ENCODE peak calls at places on chromosomes 7 and 10, in four cellular contexts. N is IMR-90, V is H9, D is kidney. O is an unnamed sample.

GRCh38 chr7:157769016-157769869 is 432.4 kb downstream of the DNAJB6 start:
- DNase-seq in N (no peak), V (no peak), D (no peak), O (no peak)

GRCh38 chr10:130169136-130169888 is 33.1 kb downstream of the GLRX3 start:
- DNase-seq in N (peak; percentile 11), V (no peak), D (no peak), O (no peak)

GRCh38 chr7:44064791-44065430 is 456 bp downstream of the PGAM2 start:
- DNase-seq in N (no peak), V (no peak), D (peak; percentile 75), O (no peak)

GRCh38 chr7:29989257-29989995 is at the start of gene SCRN1:
- DNase-seq in N (peak; percentile 13), V (peak; percentile 63), D (peak; percentile 87), O (no peak)

GRCh38 chr7:101172854-101173751 is 7.0 kb downstream of the NAT16 start:
- DNase-seq in N (peak; percentile 71), V (peak; percentile 39), D (peak; percentile 89), O (no peak)

GRCh38 chr7:131087756-131088658 is 239.7 kb upstream of the MKLN1 start:
- DNase-seq in N (no peak), V (no peak), D (no peak), O (no peak)

GRCh38 chr10:78584666-78585065 is 484.1 kb upstream of the ZMIZ1 start:
- DNase-seq in N (no peak), V (no peak), D (no peak), O (no peak)

GRCh38 chr10:95352684-95353083 is 61.9 kb upstream of the PDLIM1 start:
- DNase-seq in N (no peak), V (no peak), D (no peak), O (no peak)

GRCh38 chr10:50625663-50626062 is 1.9 kb upstream of the SGMS1 start:
- DNase-seq in N (no peak), V (no peak), D (no peak), O (peak; percentile 25)

GRCh38 chr7:50397971-50398324 is 52.2 kb downstream of the FIGNL1 start:
- DNase-seq in N (no peak), V (no peak), D (no peak), O (no peak)

GRCh38 chr7:156751319-156751718 is 110.7 kb downstream of the RNF32 start:
- DNase-seq in N (peak; percentile 97), V (no peak), D (no peak), O (no peak)

GRCh38 chr7:96664793-96665192 is 44.9 kb downstream of the SEM1 start:
- DNase-seq in N (no peak), V (no peak), D (no peak), O (no peak)

GRCh38 chr10:61904711-61905445 is 3.4 kb downstream of the ARID5B start:
- DNase-seq in N (peak; percentile 80), V (no peak), D (no peak), O (no peak)

GRCh38 chr7:22664988-22665798 is 61.8 kb upstream of the IL6 start:
- DNase-seq in N (no peak), V (no peak), D (no peak), O (no peak)

GRCh38 chr7:48154792-48155413 is 16.4 kb upstream of the ABCA13 start:
- DNase-seq in N (peak; percentile 57), V (no peak), D (no peak), O (peak; percentile 39)

GRCh38 chr10:98474628-98475027 is 27.9 kb upstream of the HPS1 start:
- DNase-seq in N (no peak), V (no peak), D (no peak), O (no peak)

GRCh38 chr10:72598769-72599701 is 26.8 kb downstream of the MICU1 start:
- DNase-seq in N (no peak), V (no peak), D (no peak), O (no peak)

GRCh38 chr7:23396222-23396621 is 74.1 kb downstream of the IGF2BP3 start:
- DNase-seq in N (peak; percentile 91), V (no peak), D (no peak), O (no peak)

GRCh38 chr10:124890225-124890624 is 51.7 kb upstream of the ZRANB1 start:
- DNase-seq in N (peak; percentile 6), V (no peak), D (no peak), O (no peak)

GRCh38 chr7:107396990-107397389 is 72.9 kb upstream of the GPR22 start:
- DNase-seq in N (no peak), V (no peak), D (no peak), O (no peak)

GRCh38 chr10:51285586-51285985 is 211.3 kb downstream of the PRKG1 start:
- DNase-seq in N (no peak), V (no peak), D (no peak), O (no peak)

GRCh38 chr7:25569765-25570164 is 341.5 kb upstream of the NPVF start:
- DNase-seq in N (no peak), V (no peak), D (no peak), O (no peak)

GRCh38 chr7:80719261-80719660 is 80.8 kb downstream of the CD36 start:
- DNase-seq in N (peak; percentile 77), V (no peak), D (no peak), O (no peak)

GRCh38 chr7:5526190-5527037 is 102.8 kb upstream of the TNRC18 start:
- DNase-seq in N (peak; percentile 32), V (peak; percentile 80), D (no peak), O (no peak)

GRCh38 chr7:25215694-25216335 is 12.5 kb downstream of the NPVF start:
- DNase-seq in N (no peak), V (peak; percentile 35), D (no peak), O (no peak)

GRCh38 chr10:102744374-102745051 is 765 bp downstream of the WBP1L start:
- DNase-seq in N (peak; percentile 16), V (no peak), D (no peak), O (no peak)

GRCh38 chr7:41993173-41993867 is 243.7 kb downstream of the GLI3 start:
- DNase-seq in N (peak; percentile 78), V (no peak), D (no peak), O (no peak)

DNA sequence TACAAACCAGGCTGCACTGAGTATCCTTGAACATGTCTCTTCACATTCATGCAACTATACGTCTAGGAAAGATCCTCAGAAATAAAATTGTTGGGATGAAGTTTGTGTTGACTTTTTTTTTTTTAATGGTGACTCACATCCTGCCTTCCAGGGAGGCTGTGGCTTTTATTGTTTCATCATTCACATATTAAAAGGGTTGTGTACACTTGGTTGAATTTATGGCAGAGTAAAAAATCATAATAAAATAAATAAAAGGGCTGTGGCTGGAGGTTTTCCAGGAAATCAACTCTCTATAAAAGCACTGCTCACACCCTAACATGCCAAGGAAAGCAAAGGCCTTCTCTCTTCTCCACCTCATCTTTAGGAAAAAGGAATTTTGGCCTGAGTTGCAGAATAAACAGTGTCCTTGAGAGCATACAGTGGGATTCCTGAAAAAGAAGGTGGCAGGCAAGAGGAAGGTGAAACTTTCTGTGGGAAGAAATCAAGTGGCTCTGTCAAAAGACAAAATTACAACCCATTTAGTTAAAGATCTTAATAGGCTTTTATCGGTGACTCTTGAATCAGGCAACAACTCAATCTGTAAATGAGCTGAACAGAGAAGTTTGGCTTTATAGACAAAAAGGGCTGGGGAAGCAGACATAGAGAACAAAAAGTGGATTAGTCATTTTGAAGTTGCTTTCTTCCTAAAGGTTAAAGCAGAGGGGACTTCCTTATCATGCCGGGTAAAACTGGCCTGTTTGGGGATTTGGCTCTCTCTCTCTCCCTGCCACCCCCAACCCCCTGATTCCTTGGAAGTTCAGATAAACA is 41.6 kb upstream of the FHIP2A start:
- DNase-seq in N (peak; percentile 92), V (no peak), D (no peak), O (no peak)
- H3K9ac ChIP-seq in N (no peak overlapping the region), V (no peak overlapping the region), D (no peak overlapping the region), O (no peak overlapping the region)

DNA sequence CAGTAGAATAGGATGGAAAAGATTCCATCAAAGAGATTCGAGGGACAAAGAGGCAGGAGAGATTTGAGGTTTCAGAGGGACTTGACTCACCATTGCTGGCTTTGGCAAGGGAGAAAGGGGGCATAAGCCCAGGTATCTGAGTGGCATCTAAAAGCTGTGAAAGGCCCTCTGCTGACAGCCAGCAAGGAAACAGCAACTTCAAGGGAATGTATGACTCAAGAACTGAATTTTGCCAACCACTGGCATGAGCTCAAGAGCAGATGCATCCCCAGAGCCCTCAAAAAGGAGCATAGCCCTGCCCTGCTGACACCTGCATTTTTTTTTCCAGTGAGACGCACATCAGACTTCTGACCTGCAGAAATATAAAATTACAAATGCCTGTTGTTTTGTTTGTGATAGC is 19.6 kb upstream of the ADAM12 start:
- DNase-seq in N (no peak), V (no peak), D (no peak), O (no peak)
- H3K9ac ChIP-seq in N (no peak overlapping the region), V (no peak overlapping the region), D (no peak overlapping the region), O (no peak overlapping the region)

GRCh38 chr7:151010002-151010306 is 14.3 kb downstream of the ATG9B start:
- DNase-seq in N (no peak), V (no peak), D (peak; percentile 71), O (no peak)
- H3K9ac ChIP-seq in N (no peak overlapping the region), V (no peak overlapping the region), D (no peak overlapping the region), O (peak overlapping the region; percentile 93)

GRCh38 chr7:121083138-121083789 is 94.8 kb downstream of the CPED1 start:
- DNase-seq in N (peak; percentile 84), V (no peak), D (no peak), O (no peak)

GRCh38 chr7:121084748-121085336 is 96.3 kb downstream of the CPED1 start:
- DNase-seq in N (peak; percentile 96), V (no peak), D (peak; percentile 51), O (no peak)

GRCh38 chr7:121085922-121086321 is 97.4 kb downstream of the CPED1 start:
- DNase-seq in N (peak; percentile 46), V (no peak), D (no peak), O (no peak)

GRCh38 chr7:121083790-121084251 is 95.3 kb downstream of the CPED1 start:
- DNase-seq in N (peak; percentile 51), V (no peak), D (no peak), O (no peak)

DNA sequence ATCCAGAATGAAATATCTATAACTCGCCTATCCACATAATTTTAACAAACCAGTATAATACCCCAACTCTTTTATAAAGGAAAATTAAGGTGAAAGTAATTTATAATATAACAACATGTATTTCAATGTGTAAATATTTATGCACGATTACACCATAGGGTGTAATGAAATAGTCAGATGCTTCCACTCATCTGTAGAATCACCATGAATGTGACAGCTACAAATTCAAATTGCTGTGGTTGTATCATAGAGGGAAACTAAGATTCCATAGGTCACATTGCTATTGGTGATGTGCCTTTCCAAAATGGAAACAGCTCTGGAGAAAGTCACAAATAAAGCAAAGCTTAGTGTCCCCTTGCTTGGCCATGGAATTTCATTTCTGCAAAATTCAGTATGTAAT is 95.7 kb downstream of the CPED1 start:
- DNase-seq in N (peak; percentile 44), V (no peak), D (no peak), O (no peak)
- H3K9ac ChIP-seq in N (no peak overlapping the region), V (no peak overlapping the region), D (no peak overlapping the region), O (no peak overlapping the region)

DNA sequence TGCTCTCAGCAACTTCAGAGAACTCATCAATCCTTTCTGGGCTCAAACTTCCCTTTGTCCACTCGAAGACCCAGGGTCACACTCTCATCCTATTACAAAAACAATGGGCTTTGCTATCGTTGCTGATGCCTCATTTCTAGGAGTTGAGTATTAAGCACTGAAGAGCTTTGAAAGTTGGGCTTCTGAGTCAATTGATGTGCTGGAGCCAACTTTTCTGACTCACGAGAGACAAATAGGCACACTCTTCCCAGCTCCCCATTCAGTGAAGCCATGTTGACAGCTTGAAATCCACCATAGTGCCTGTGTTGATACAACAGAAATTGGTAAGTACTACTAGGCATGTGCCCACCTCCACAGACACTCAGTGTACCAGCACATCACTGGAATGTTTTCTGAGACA is 97.5 kb upstream of the PRSS58 start:
- DNase-seq in N (peak; percentile 73), V (no peak), D (no peak), O (no peak)
- H3K9ac ChIP-seq in N (no peak overlapping the region), V (no peak overlapping the region), D (no peak overlapping the region), O (no peak overlapping the region)